ENCODE peak calls at places on chromosome 5, in nine cellular contexts. V, S, Q, O, R, T, G, F and D are unnamed samples. For H3K4me1, the result is how much of the 10 kb centered on the place peaks cover.

GRCh38 chr5:151449836-151450235 is 2.4 kb downstream of the SLC36A1 start:
- DNase-seq in T (no peak), V (no peak), O (no peak), S (no peak), Q (no peak), F (no peak), G (no peak), R (no peak), D (no peak)

GRCh38 chr5:59187772-59188347 is 605.0 kb downstream of the RAB3C start:
- DNase-seq in T (peak), Q (peak), O (no peak), F (peak), S (no peak), V (no peak), G (no peak), R (no peak), D (peak)

GRCh38 chr5:83724001-83724400 is 3.3 kb upstream of the HAPLN1 start:
- DNase-seq in R (no peak), Q (no peak), S (no peak), V (no peak), G (no peak), O (no peak), T (no peak), F (no peak), D (no peak)

GRCh38 chr5:135235002-135235401 is 164.0 kb downstream of the MACROH2A1 start:
- DNase-seq in R (no peak), V (no peak), Q (no peak), T (no peak), F (no peak), O (no peak), G (no peak), S (no peak), D (no peak)

GRCh38 chr5:33367396-33367795 is 73.4 kb upstream of the TARS1 start:
- DNase-seq in V (no peak), Q (no peak), G (no peak), T (no peak), R (no peak), F (no peak), O (no peak), S (no peak), D (no peak)

GRCh38 chr5:166493042-166493441 is 1798.4 kb upstream of the WWC1 start:
- DNase-seq in Q (no peak), O (no peak), F (no peak), S (no peak), G (no peak), R (no peak), T (no peak), V (no peak), D (no peak)

GRCh38 chr5:67257500-67257899 is 60.9 kb upstream of the CD180 start:
- DNase-seq in G (no peak), F (no peak), T (no peak), O (no peak), Q (no peak), V (no peak), S (no peak), R (no peak), D (peak)

GRCh38 chr5:125584119-125584518 is 837.7 kb upstream of the ZNF608 start:
- DNase-seq in V (no peak), F (no peak), S (no peak), O (no peak), Q (no peak), R (no peak), T (no peak), G (no peak), D (peak)

GRCh38 chr5:180605554-180606214 is 14.4 kb upstream of the SCGB3A1 start:
- DNase-seq in F (peak), G (peak), T (peak), V (peak), S (peak), R (peak), Q (peak), O (peak), D (peak)

GRCh38 chr5:140926211-140926902 is at the start of gene PCDHAC1:
- DNase-seq in T (peak), G (peak), F (peak), R (peak), Q (no peak), O (peak), V (peak), S (peak), D (peak)

GRCh38 chr5:136012041-136012804 is 16.6 kb upstream of the TGFBI start:
- DNase-seq in R (no peak), S (peak), F (peak), V (no peak), Q (peak), O (no peak), T (no peak), G (no peak), D (peak)

GRCh38 chr5:138467711-138468132 is 2.4 kb downstream of the EGR1 start:
- DNase-seq in O (peak), S (no peak), T (no peak), V (no peak), R (no peak), Q (no peak), F (no peak), G (no peak), D (no peak)

GRCh38 chr5:32098806-32099435 is 75.2 kb downstream of the GOLPH3 start:
- DNase-seq in G (no peak), V (no peak), R (peak), Q (no peak), O (no peak), F (no peak), S (peak), T (no peak), D (no peak)

GRCh38 chr5:10663531-10664183 is 97.4 kb downstream of the DAP start:
- DNase-seq in R (no peak), T (peak), G (no peak), F (peak), V (no peak), Q (peak), S (no peak), O (peak), D (peak)

GRCh38 chr5:32443541-32444190 is 874 bp downstream of the ZFR start:
- DNase-seq in S (peak), F (peak), Q (peak), V (peak), G (no peak), R (peak), O (peak), T (peak), D (peak)

GRCh38 chr5:155019601-155020226 is 6.2 kb downstream of the KIF4B start:
- DNase-seq in O (no peak), S (no peak), T (no peak), V (peak), R (no peak), G (no peak), F (no peak), Q (no peak), D (no peak)

GRCh38 chr5:57445006-57445714 is 37.5 kb downstream of the ACTBL2 start:
- DNase-seq in O (no peak), G (no peak), S (no peak), Q (no peak), T (no peak), F (no peak), V (no peak), R (no peak), D (no peak)

GRCh38 chr5:136016945-136017530 is 11.8 kb upstream of the TGFBI start:
- DNase-seq in G (peak), S (peak), V (no peak), F (peak), R (no peak), T (no peak), Q (peak), O (no peak), D (peak)

GRCh38 chr5:40518511-40518917 is 161.2 kb upstream of the PTGER4 start:
- DNase-seq in T (no peak), V (no peak), F (peak), G (peak), Q (peak), O (no peak), R (no peak), S (no peak), D (peak)

GRCh38 chr5:8458038-8458383 is 589.1 kb downstream of the MTRR start:
- DNase-seq in S (peak), R (no peak), T (no peak), F (peak), G (no peak), O (no peak), Q (peak), V (no peak), D (peak)

GRCh38 chr5:134845335-134845851 is 375 bp upstream of the C5orf24 start:
- DNase-seq in V (no peak), R (no peak), G (no peak), Q (peak), T (no peak), F (peak), S (no peak), O (peak), D (no peak)

GRCh38 chr5:150291388-150292385 is 2.1 kb upstream of the CAMK2A start:
- DNase-seq in G (no peak), S (no peak), F (no peak), R (no peak), V (no peak), O (no peak), T (no peak), Q (peak), D (peak)

GRCh38 chr5:131393498-131393968 is 129.7 kb downstream of the CDC42SE2 start:
- DNase-seq in G (no peak), F (no peak), Q (no peak), S (peak), R (no peak), T (no peak), O (no peak), V (no peak), D (peak)

GRCh38 chr5:112574566-112574965 is 155.5 kb upstream of the EPB41L4A start:
- DNase-seq in F (no peak), T (no peak), G (no peak), V (no peak), S (no peak), R (no peak), O (no peak), Q (no peak), D (no peak)

DNA sequence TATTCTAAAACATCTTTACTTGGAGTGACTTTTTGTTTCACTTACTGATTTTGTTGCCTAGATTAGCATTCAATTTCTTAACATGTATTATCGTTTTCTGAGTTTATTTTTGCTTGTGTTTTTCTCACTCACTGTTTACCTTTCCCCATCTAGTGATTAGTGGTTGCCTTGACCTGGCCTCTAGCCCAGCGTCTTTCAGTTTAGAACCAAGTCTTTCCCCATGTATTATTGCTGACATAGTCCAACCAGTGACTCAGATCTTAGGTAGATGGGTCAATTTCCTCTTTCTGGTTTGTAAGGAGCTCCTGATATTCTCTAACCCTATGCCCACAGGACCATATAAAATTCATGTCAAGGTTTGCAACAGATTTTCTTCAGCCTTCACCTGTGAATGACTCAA is 135.5 kb downstream of the PRR16 start:
- DNase-seq in G (no peak), T (no peak), S (no peak), R (no peak), O (no peak), Q (peak), F (peak), V (no peak), D (peak)
- H3K4me1 ChIP-seq in G (under half), T (under half), S (under half), R (under half), O (under half), Q (under half), F (under half), V (under half), D (under half)

DNA sequence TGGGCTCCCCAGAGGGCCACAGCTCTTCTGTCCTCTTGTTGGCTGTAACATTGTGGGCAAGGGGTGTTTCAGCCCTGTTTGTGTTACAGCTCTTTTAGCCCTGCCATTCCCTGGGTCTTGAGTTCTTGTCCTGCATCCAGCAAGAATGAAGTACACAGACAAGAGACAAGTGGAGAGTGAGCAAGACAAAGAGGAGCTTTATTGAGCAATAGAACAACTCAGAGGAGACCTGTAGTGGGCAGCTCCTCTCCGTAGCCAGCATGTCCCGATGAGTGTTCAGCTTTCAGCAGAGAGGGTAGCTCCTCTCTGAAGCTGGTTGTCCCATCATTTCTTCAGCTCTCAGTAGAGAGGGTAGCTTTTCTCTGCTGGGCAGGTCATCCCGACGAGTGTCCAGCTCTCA is 22.9 kb downstream of the JMY start:
- DNase-seq in Q (no peak), F (no peak), R (no peak), T (no peak), V (no peak), S (no peak), G (no peak), O (no peak), D (no peak)
- H3K4me2 ChIP-seq in Q (no peak), F (no peak), R (no peak), T (no peak), V (no peak), S (no peak), G (no peak), O (no peak), D (no peak)

GRCh38 chr5:103724272-103724671 is 161.7 kb upstream of the NUDT12 start:
- DNase-seq in O (no peak), Q (no peak), T (no peak), F (no peak), R (no peak), V (no peak), G (no peak), S (no peak), D (no peak)
- H3K9ac ChIP-seq in O (no peak), Q (no peak), T (no peak), F (no peak), R (no peak), V (no peak), G (no peak), S (no peak), D (no peak)

GRCh38 chr5:179275381-179275878 is 69.8 kb downstream of the ADAMTS2 start:
- DNase-seq in F (no peak), V (no peak), Q (no peak), R (no peak), S (no peak), O (no peak), G (no peak), T (no peak), D (no peak)

GRCh38 chr5:179278546-179278945 is 66.7 kb downstream of the ADAMTS2 start:
- DNase-seq in O (no peak), V (no peak), R (no peak), G (no peak), S (no peak), F (no peak), Q (no peak), T (no peak), D (no peak)

GRCh38 chr5:179275941-179276837 is 69.1 kb downstream of the ADAMTS2 start:
- DNase-seq in V (no peak), F (peak), O (no peak), G (no peak), Q (peak), T (no peak), R (no peak), S (no peak), D (peak)

GRCh38 chr5:179278119-179278518 is 67.1 kb downstream of the ADAMTS2 start:
- DNase-seq in F (no peak), V (no peak), S (no peak), Q (peak), G (no peak), R (no peak), T (no peak), O (peak), D (no peak)

DNA sequence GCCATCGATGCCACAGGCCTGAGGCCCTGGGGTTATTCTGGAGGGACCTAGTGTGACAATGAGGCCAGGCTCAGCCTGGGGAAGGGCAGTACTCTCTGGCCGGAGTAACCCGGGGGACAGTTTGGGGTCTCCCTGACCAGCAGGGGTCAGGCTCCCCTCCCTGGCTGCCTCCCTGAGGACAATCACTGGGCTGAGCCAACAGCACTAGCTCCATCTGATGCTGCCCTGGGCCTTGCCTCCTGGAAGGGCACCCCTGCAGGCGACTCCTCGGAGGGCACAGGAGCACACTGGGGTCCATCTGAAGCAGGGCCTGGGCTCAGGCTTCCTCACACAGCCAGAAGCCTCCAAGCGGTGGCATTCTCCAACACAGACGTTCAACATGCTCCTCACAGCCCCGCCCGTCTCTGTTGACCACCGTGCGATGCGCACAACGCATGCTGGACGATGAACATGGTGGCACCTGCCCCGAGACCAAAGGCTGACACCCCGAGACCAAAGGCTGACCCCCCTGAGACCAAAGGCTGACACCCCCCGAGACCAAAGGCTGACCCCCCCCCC is 68.3 kb downstream of the ADAMTS2 start:
- DNase-seq in V (no peak), T (no peak), Q (no peak), S (no peak), G (no peak), O (peak), R (no peak), F (no peak), D (no peak)
- H3K4me1 ChIP-seq in V (under half), T (under half), Q (under half), S (under half), G (under half), O (under half), R (under half), F (under half), D (half or more)

DNA sequence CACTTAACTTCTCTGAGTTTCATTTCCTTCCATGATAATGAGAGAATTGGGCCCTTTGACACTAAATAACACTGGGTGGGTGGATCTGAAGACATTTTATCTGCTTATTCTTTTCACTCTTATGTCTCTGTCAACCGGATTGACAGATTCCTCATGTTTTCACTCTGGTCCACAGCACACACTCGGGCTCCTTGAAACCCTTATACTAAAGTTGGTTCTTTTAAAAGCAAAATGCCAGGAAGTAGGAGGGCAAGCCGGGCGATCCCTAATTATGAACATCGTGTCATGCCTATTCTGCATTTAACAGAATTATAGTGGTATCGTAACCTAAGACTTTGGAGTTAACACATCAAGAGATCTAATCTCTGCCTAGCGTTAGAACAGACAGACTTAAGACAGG is 28.2 kb upstream of the CREBRF start:
- DNase-seq in S (no peak), T (no peak), F (no peak), R (no peak), Q (no peak), G (no peak), V (no peak), O (no peak), D (no peak)
- H3K4me2 ChIP-seq in S (no peak), T (no peak), F (no peak), R (no peak), Q (no peak), G (no peak), V (no peak), O (no peak), D (no peak)

GRCh38 chr5:108433600-108433999 is 51.7 kb upstream of the FBXL17 start:
- DNase-seq in Q (no peak), F (no peak), T (no peak), R (no peak), G (no peak), V (no peak), S (no peak), O (no peak), D (no peak)

GRCh38 chr5:108430931-108431608 is 49.2 kb upstream of the FBXL17 start:
- DNase-seq in V (no peak), R (no peak), T (no peak), S (no peak), Q (peak), O (no peak), F (peak), G (no peak), D (peak)

GRCh38 chr5:108437425-108437824 is 55.5 kb upstream of the FBXL17 start:
- DNase-seq in T (no peak), R (no peak), V (no peak), F (peak), O (no peak), Q (no peak), S (no peak), G (no peak), D (peak)

GRCh38 chr5:108432024-108432423 is 50.1 kb upstream of the FBXL17 start:
- DNase-seq in T (no peak), S (no peak), R (no peak), Q (peak), O (no peak), F (peak), G (no peak), V (no peak), D (no peak)
- H3K9ac ChIP-seq in T (no peak), S (no peak), R (no peak), Q (no peak), O (peak), F (peak), G (no peak), V (no peak), D (no peak)

DNA sequence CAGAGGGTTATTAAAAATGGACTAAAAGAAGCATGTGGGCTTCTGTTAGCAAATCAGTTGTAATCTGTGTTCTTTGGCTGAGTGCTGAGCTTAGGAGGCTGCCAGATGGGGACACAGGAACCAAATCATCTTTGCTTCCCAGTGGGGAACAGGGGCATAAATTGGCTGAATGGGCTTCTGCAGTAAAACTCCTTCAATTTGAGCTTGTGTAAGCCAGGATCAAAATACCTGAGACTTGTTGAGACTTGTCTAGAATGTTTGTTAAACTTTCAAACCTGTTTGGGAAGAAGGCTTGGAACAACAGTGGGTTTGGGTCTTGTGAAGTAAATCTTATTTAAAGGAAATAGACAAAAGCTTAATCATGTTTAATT is 32.2 kb upstream of the TNFAIP8 start:
- DNase-seq in Q (peak), V (no peak), O (no peak), T (no peak), R (no peak), G (no peak), S (peak), F (peak), D (peak)
- H3K4me1 ChIP-seq in Q (under half), V (under half), O (under half), T (under half), R (under half), G (under half), S (under half), F (under half), D (under half)

DNA sequence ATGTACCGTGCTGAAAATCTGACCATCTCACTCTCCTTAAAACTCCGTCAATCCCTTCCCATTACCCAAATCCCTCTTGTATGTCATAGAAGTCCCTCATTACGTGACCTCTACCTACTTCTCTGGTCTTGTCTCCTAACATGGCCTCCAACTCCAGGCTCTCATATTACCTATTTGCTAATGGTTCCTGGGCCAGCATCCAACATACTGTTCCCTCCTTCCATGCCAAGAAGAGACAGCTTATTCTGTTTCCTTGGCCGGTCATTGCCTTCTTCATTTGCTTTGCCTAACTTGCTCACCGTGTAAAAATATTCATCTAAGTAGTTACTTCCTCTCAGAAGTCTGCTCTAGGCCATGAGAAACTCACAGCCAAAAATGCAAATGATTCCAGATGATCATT is 8.9 kb upstream of the IL6ST start:
- DNase-seq in G (no peak), T (no peak), V (no peak), O (no peak), S (no peak), F (peak), Q (peak), R (no peak), D (peak)
- H3K4me2 ChIP-seq in G (no peak), T (no peak), V (no peak), O (no peak), S (no peak), F (peak), Q (no peak), R (no peak), D (no peak)

GRCh38 chr5:176625966-176626875 is 4.1 kb downstream of the SNCB start:
- DNase-seq in T (no peak), Q (no peak), R (no peak), O (no peak), V (no peak), S (no peak), F (peak), G (no peak), D (no peak)
- H3K9ac ChIP-seq in T (no peak), Q (no peak), R (no peak), O (no peak), V (no peak), S (no peak), F (no peak), G (no peak), D (no peak)